ENCODE peak calls at places on chromosome 4, in five cellular contexts. M is ovary, E is body of pancreas, P is HCT116, H is transverse colon. Q is an unnamed sample.

GRCh38 chr4:113482325-113482724 is 279.2 kb downstream of the CAMK2D start:
- DNase-seq in P (no peak), H (no peak), M (no peak), E (no peak), Q (no peak)

GRCh38 chr4:8282134-8282641 is 12.6 kb downstream of the HTRA3 start:
- DNase-seq in H (no peak), E (no peak), M (no peak), P (no peak), Q (no peak)

GRCh38 chr4:20995591-20995990 is 295.3 kb downstream of the PACRGL start:
- DNase-seq in E (no peak), H (no peak), M (no peak), P (no peak), Q (no peak)

GRCh38 chr4:294732-295131 is 10.5 kb downstream of the ZNF732 start:
- DNase-seq in H (no peak), M (no peak), P (no peak), E (no peak), Q (no peak)

GRCh38 chr4:26326791-26327190 is 6.0 kb downstream of the RBPJ start:
- DNase-seq in M (no peak), H (no peak), E (no peak), P (no peak), Q (peak; percentile 80)

GRCh38 chr4:138875886-138876608 is 139.5 kb upstream of the NOCT start:
- DNase-seq in E (no peak), P (peak; percentile 15), H (no peak), M (no peak), Q (peak; percentile 82)

GRCh38 chr4:70838972-70839536 is 636 bp downstream of the GRSF1 start:
- DNase-seq in M (peak; percentile 69), E (peak; percentile 76), H (peak; percentile 72), P (no peak), Q (no peak)

GRCh38 chr4:134028411-134028810 is 173.2 kb downstream of the PABPC4L start:
- DNase-seq in H (no peak), M (no peak), E (no peak), P (no peak), Q (no peak)

GRCh38 chr4:92299152-92299551 is 4.6 kb upstream of the GRID2 start:
- DNase-seq in E (no peak), M (no peak), P (no peak), H (no peak), Q (no peak)

GRCh38 chr4:133147365-133147821 is 1.7 kb upstream of the PCDH10 start:
- DNase-seq in E (no peak), H (no peak), M (peak; percentile 22), P (no peak), Q (no peak)

GRCh38 chr4:38241541-38241940 is 281.3 kb downstream of the PTTG2 start:
- DNase-seq in P (no peak), E (no peak), M (no peak), H (no peak), Q (no peak)

GRCh38 chr4:128553665-128554515 is 255.6 kb upstream of the JADE1 start:
- DNase-seq in P (no peak), M (no peak), H (no peak), E (peak; percentile 27), Q (no peak)

GRCh38 chr4:8821151-8821950 is 50.3 kb downstream of the HMX1 start:
- DNase-seq in P (no peak), H (no peak), E (no peak), M (no peak), Q (no peak)

GRCh38 chr4:151324449-151325319 is 721 bp downstream of the SH3D19 start:
- DNase-seq in P (peak; percentile 90), M (peak; percentile 56), E (peak; percentile 66), H (peak; percentile 78), Q (no peak)

GRCh38 chr4:148376151-148376550 is 66.1 kb downstream of the NR3C2 start:
- DNase-seq in P (peak; percentile 45), E (peak; percentile 82), H (peak; percentile 72), M (peak; percentile 23), Q (no peak)

GRCh38 chr4:40492747-40493146 is 136.9 kb downstream of the RBM47 start:
- DNase-seq in M (no peak), E (no peak), H (no peak), P (no peak), Q (no peak)

GRCh38 chr4:142396279-142396678 is 449.8 kb downstream of the INPP4B start:
- DNase-seq in P (no peak), E (no peak), H (no peak), M (no peak), Q (no peak)

GRCh38 chr4:6689506-6689960 is 4.1 kb upstream of the S100P start:
- DNase-seq in P (no peak), H (peak; percentile 22), M (no peak), E (no peak), Q (no peak)

GRCh38 chr4:182103614-182104319 is 139.4 kb upstream of the TENM3 start:
- DNase-seq in E (no peak), P (no peak), M (no peak), H (no peak), Q (no peak)

GRCh38 chr4:179751669-179752068 is 2309.4 kb upstream of the AGA start:
- DNase-seq in E (no peak), M (no peak), H (no peak), P (no peak), Q (no peak)

GRCh38 chr4:38967260-38968095 is 64.7 kb downstream of the TMEM156 start:
- DNase-seq in P (peak; percentile 74), H (no peak), E (no peak), M (no peak), Q (peak; percentile 95)

GRCh38 chr4:147957446-147957845 is 225.6 kb downstream of the ARHGAP10 start:
- DNase-seq in H (no peak), E (no peak), M (no peak), P (no peak), Q (no peak)

GRCh38 chr4:102022343-102022742 is 231.8 kb downstream of the BANK1 start:
- DNase-seq in H (no peak), M (no peak), P (no peak), E (no peak), Q (no peak)

DNA sequence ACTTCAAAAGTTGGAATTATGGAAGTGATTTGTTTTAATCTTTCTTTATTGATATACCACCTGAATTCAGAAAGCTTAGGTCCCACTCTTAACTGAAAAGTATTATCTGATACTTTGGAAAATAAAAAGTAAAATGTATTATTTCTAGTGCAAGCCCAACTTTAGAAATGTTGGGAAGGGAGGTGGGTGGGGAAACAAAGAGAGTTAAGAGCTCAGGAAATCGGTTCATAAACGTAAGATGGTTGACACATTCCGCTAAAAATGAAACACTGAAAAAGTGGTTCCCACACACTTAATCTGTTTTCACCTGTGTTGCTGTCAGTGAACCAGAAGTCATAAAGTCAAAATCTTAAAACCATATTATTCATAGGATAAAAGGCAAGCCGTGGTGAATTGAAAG is 237.4 kb downstream of the BANK1 start:
- DNase-seq in E (no peak), M (no peak), P (no peak), H (no peak), Q (no peak)
- H3K4me3 ChIP-seq in E (no peak overlapping the region), M (no peak overlapping the region), P (no peak overlapping the region), H (no peak overlapping the region), Q (no peak overlapping the region)

DNA sequence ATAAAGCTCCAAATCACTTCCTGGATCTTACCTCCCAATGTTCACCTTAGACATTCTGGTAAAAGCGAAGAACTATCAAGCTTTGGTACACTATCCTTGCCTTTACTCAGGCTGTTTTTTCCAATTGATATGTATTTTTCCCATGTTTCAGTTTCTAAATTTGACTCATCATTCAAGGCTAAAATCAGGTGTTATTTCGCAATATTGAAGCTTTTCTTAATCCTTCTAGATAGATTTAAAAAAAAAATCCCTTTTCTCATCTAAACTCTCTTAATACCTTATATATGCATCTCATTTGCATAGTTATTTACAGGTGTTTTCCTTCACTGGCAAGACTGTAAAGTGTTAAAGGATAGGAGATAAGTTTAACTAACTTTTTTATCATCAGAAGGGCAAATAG is 608.1 kb upstream of the FAM241A start:
- DNase-seq in P (no peak), M (no peak), H (no peak), E (no peak), Q (no peak)
- H3K36me3 ChIP-seq in P (no peaks in the 10 kb centered on the region), M (no peaks in the 10 kb centered on the region), H (no peaks in the 10 kb centered on the region), E (no peaks in the 10 kb centered on the region), Q (no peaks in the 10 kb centered on the region)

GRCh38 chr4:1813231-1813630 is 20.1 kb downstream of the FGFR3 start:
- DNase-seq in E (no peak), M (no peak), H (no peak), P (no peak), Q (no peak)

GRCh38 chr4:1814453-1814852 is 21.4 kb downstream of the FGFR3 start:
- DNase-seq in E (no peak), H (no peak), P (no peak), M (no peak), Q (no peak)

GRCh38 chr4:1815096-1815996 is 22.3 kb downstream of the FGFR3 start:
- DNase-seq in H (no peak), P (no peak), E (no peak), M (no peak), Q (no peak)

GRCh38 chr4:1812720-1813119 is 19.6 kb downstream of the FGFR3 start:
- DNase-seq in E (peak; percentile 62), P (no peak), H (no peak), M (no peak), Q (no peak)

DNA sequence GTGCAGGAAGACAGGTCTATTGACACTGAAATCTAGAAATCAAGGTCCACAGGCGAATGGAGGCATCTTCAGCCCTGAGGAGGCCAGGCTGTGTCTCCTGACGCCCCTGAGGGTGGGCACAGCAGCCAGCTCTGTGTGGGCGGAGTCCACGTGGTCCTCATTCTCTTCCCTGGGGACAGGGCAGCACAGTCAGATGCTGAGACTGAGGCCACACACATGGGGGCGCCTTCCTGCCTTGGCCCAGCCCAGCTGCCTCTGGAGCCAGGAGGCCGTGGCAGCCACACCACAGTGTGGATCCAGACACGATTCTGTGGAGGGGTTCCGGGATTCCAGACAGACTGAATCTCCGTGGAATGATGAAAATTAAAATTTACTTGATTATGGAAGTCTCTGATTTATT is 20.8 kb downstream of the FGFR3 start:
- DNase-seq in E (no peak), M (no peak), H (no peak), P (no peak), Q (no peak)
- TF ChIP-seq CTCF in E (no peak), M (no peak), H (no peak), P (peak; percentile 19), Q (peak; percentile 16)

GRCh38 chr4:73853246-73853704 is at the start of gene PF4V1:
- DNase-seq in M (peak; percentile 24), H (peak; percentile 22), E (peak; percentile 32), P (no peak), Q (no peak)
- H3K4me3 ChIP-seq in M (no peak within 1 kb of the TSS), H (no peak within 1 kb of the TSS), E (no peak within 1 kb of the TSS), P (no peak within 1 kb of the TSS), Q (peak within 1 kb of the TSS; percentile 9)

Q was measured in BJ.